ENCODE peak calls at places on chromosomes 11 and 22, in six cellular contexts. Q is brain microvascular endothelial cell, O is mammary epithelial cell, D is ovary, F is HepG2, Z is cardiac fibroblast. B is an unnamed sample.

GRCh38 chr11:63738720-63739360 is 29.7 kb downstream of the ZFTA start:
- DNase-seq in Q (peak), O (peak), D (peak), F (peak), Z (peak), B (peak)

GRCh38 chr22:47805394-47805935 is 1043.0 kb downstream of the TBC1D22A start:
- DNase-seq in Q (no peak), O (no peak), D (no peak), F (no peak), Z (no peak), B (no peak)

GRCh38 chr22:29700949-29701927 is 18.6 kb upstream of the CABP7 start:
- DNase-seq in Q (no peak), O (no peak), D (no peak), F (peak), Z (peak), B (no peak)

GRCh38 chr22:44540756-44541670 is 43.0 kb upstream of the RTL6 start:
- DNase-seq in Q (no peak), O (no peak), D (no peak), F (no peak), Z (peak), B (no peak)

GRCh38 chr22:36753916-36754315 is 22.0 kb downstream of the IFT27 start:
- DNase-seq in Q (no peak), O (no peak), D (no peak), F (no peak), Z (no peak), B (no peak)

GRCh38 chr11:79506734-79507344 is 66.0 kb upstream of the TENM4 start:
- DNase-seq in Q (no peak), O (no peak), D (no peak), F (no peak), Z (no peak), B (no peak)

GRCh38 chr22:41576877-41577276 is 12.8 kb downstream of the PMM1 start:
- DNase-seq in Q (peak), O (peak), D (no peak), F (peak), Z (peak), B (peak)

GRCh38 chr22:42937164-42937854 is 77.6 kb downstream of the PACSIN2 start:
- DNase-seq in Q (peak), O (peak), D (no peak), F (no peak), Z (peak), B (no peak)

GRCh38 chr11:16844268-16844667 is 105.8 kb downstream of the C11orf58 start:
- DNase-seq in Q (no peak), O (no peak), D (no peak), F (no peak), Z (no peak), B (no peak)

GRCh38 chr22:26463688-26464087 is 19.9 kb downstream of the HPS4 start:
- DNase-seq in Q (no peak), O (no peak), D (no peak), F (no peak), Z (no peak), B (no peak)
- H3K4me3 ChIP-seq in Q (no peak), O (no peak), D (no peak), F (no peak), Z (no peak), B (no peak)

DNA sequence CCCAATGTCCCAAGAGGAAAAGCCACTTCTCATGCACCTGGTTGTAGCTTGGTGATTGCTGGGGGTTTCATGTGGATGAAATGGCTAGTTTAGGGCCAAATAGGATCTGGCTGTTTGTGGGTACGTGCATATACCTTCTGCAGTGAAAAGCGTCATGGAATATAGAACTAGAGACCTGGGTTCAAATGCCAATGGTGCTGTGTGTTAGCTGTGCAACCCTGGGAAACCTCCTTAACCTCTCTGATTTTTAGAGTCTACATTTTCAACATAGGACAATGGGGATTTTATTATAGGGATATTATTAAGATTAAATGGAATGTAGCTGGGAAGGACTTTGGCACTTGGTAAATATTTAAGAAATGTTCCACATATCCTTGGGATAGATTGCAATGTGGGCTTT is 112.5 kb upstream of the E2F8 start:
- DNase-seq in Q (no peak), O (no peak), D (no peak), F (no peak), Z (no peak), B (no peak)
- H3K4me3 ChIP-seq in Q (no peak), O (no peak), D (no peak), F (no peak), Z (no peak), B (no peak)

GRCh38 chr11:43738600-43739409 is 58.3 kb downstream of the HSD17B12 start:
- DNase-seq in Q (peak), O (peak), D (no peak), F (peak), Z (peak), B (peak)
- H3K4me3 ChIP-seq in Q (no peak), O (no peak), D (no peak), F (no peak), Z (no peak), B (no peak)

GRCh38 chr11:129815596-129816461 is at the start of gene TMEM45B:
- DNase-seq in Q (no peak), O (no peak), D (no peak), F (no peak), Z (no peak), B (no peak)
- H3K4me3 ChIP-seq in Q (no peak), O (no peak), D (peak), F (peak), Z (peak), B (no peak)

GRCh38 chr11:110763249-110764011 is 51.2 kb upstream of the ARHGAP20 start:
- DNase-seq in Q (peak), O (no peak), D (no peak), F (peak), Z (peak), B (no peak)
- H3K4me3 ChIP-seq in Q (no peak), O (no peak), D (no peak), F (no peak), Z (no peak), B (no peak)

GRCh38 chr11:81000334-81001100 is 1559.7 kb upstream of the TENM4 start:
- DNase-seq in Q (no peak), O (no peak), D (no peak), F (no peak), Z (no peak), B (no peak)

GRCh38 chr11:81007046-81007445 is 1566.2 kb upstream of the TENM4 start:
- DNase-seq in Q (peak), O (no peak), D (no peak), F (no peak), Z (peak), B (no peak)

GRCh38 chr11:81004576-81004975 is 1563.7 kb upstream of the TENM4 start:
- DNase-seq in Q (no peak), O (no peak), D (no peak), F (no peak), Z (no peak), B (no peak)

GRCh38 chr11:81005595-81005994 is 1564.8 kb upstream of the TENM4 start:
- DNase-seq in Q (peak), O (peak), D (no peak), F (no peak), Z (peak), B (no peak)

DNA sequence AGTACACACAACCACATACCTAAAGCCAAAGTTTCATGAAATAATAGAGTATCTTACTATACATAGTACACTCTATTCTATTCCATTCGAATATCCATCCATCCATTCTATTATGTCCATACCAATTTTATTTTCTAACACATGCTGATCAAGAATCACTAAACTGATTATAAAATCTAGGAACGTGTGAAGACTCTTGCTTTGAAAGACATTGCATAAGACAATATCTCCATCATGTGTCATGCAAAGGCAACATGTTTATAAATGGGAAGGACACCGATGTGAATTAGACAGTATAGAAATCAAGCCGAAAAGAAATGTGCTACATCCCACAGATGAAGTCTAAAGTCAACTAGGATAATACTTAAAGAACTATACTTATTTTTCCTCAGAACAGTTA is 1561.5 kb upstream of the TENM4 start:
- DNase-seq in Q (no peak), O (no peak), D (no peak), F (no peak), Z (no peak), B (no peak)
- H3K4me3 ChIP-seq in Q (no peak), O (no peak), D (no peak), F (no peak), Z (no peak), B (no peak)

GRCh38 chr11:18704698-18705097 is 6.1 kb downstream of the TMEM86A start:
- DNase-seq in Q (no peak), O (no peak), D (no peak), F (no peak), Z (no peak), B (no peak)

GRCh38 chr11:18706330-18707243 is 8.0 kb downstream of the TMEM86A start:
- DNase-seq in Q (no peak), O (no peak), D (peak), F (no peak), Z (peak), B (peak)

GRCh38 chr11:18704045-18704645 is 5.6 kb downstream of the TMEM86A start:
- DNase-seq in Q (no peak), O (no peak), D (no peak), F (no peak), Z (no peak), B (no peak)

GRCh38 chr11:18707811-18708340 is 9.3 kb downstream of the TMEM86A start:
- DNase-seq in Q (no peak), O (no peak), D (no peak), F (no peak), Z (no peak), B (no peak)

DNA sequence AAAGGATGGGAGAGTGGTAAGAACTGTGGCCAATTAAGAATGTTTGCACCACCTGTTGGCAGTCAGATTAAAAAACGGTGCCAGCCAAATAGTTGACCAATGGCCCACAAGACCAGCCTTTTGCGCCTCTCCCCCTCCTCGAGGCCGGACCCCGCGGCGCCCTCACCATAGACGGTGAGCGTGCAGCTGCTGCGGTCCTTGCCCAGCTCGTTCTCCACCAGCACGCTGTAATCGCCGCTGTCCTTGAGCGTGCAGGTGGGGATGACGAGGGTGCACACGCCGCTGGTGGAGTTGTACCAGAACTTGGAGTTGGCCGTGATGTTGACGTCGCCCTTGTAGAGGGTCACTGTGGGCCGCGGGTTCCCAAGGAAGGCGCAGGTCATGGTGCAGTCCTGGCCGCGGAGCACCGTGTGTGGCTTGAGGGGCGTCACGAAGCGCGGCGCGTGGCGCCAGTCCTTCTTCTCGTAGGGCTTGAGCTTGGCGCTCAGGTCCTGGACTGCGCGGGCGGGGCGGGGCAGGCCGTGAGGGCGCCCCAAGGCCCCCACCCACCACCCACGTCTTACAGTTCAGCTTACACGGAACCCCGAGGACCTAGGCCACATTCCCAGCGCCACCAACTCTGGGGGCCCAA is 7.2 kb downstream of the TMEM86A start:
- DNase-seq in Q (no peak), O (no peak), D (peak), F (no peak), Z (no peak), B (no peak)
- H3K4me3 ChIP-seq in Q (peak), O (peak), D (peak), F (no peak), Z (peak), B (peak)